ENCODE peak calls at places on chromosomes 7 and 10, in eight cellular contexts. R is activated CD8-positive, alpha-beta memory T cell treated with anti-CD3 and anti-CD28 coated beads, Interleukin-2, amount 10 ng/mL, durations not matched to agents 7 days and 5 days; E is stromal cell of bone marrow; Z is kidney; O is stimulated activated CD4-positive, alpha-beta T cell treated with anti-CD3 and anti-CD28 coated beads, Interleukin-1b, Interleukin-23, amount 100 ng/mL, for 1 hour; B is NCI-H1436; K is globus pallidus; A is LNCaP clone FGC. Q is an unnamed sample.

GRCh38 chr10:810351-810846 is 120.9 kb upstream of the DIP2C start:
- DNase-seq in R (no peak), E (no peak), Z (no peak), O (no peak), B (no peak), K (peak; percentile 42), A (no peak), Q (no peak)

GRCh38 chr10:14386202-14386593 is 55.5 kb upstream of the FRMD4A start:
- DNase-seq in R (no peak), E (peak; percentile 83), Z (no peak), O (no peak), B (no peak), K (no peak), A (no peak), Q (no peak)

GRCh38 chr10:94276140-94276539 is 86.6 kb downstream of the NOC3L start:
- DNase-seq in R (no peak), E (no peak), Z (no peak), O (no peak), B (no peak), K (no peak), A (no peak), Q (no peak)

GRCh38 chr7:97043281-97043680 is 18.6 kb upstream of the DLX5 start:
- DNase-seq in R (no peak), E (no peak), Z (no peak), O (no peak), B (no peak), K (no peak), A (no peak), Q (no peak)

GRCh38 chr7:73718905-73719805 is at the start of gene STX1A:
- DNase-seq in R (peak; percentile 81), E (peak; percentile 46), Z (peak; percentile 91), O (peak; percentile 47), B (peak; percentile 78), K (peak; percentile 56), A (no peak), Q (no peak)

GRCh38 chr7:26918241-26918640 is 53.9 kb upstream of the SKAP2 start:
- DNase-seq in R (no peak), E (no peak), Z (no peak), O (no peak), B (no peak), K (no peak), A (no peak), Q (no peak)

GRCh38 chr7:47948096-47948790 is at the start of gene PKD1L1:
- DNase-seq in R (no peak), E (no peak), Z (no peak), O (no peak), B (no peak), K (no peak), A (no peak), Q (no peak)

GRCh38 chr7:15508258-15508657 is 53.6 kb downstream of the AGMO start:
- DNase-seq in R (no peak), E (no peak), Z (no peak), O (no peak), B (no peak), K (peak; percentile 79), A (no peak), Q (no peak)

GRCh38 chr10:92699518-92700272 is 9.9 kb downstream of the HHEX start:
- DNase-seq in R (peak; percentile 59), E (no peak), Z (no peak), O (no peak), B (no peak), K (no peak), A (no peak), Q (no peak)

GRCh38 chr7:123692471-123692877 is 36.8 kb downstream of the LMOD2 start:
- DNase-seq in R (no peak), E (no peak), Z (peak; percentile 58), O (no peak), B (no peak), K (no peak), A (no peak), Q (no peak)

GRCh38 chr10:84452006-84452405 is 123.6 kb downstream of the CCSER2 start:
- DNase-seq in R (no peak), E (peak; percentile 8), Z (no peak), O (no peak), B (no peak), K (peak; percentile 91), A (no peak), Q (no peak)

GRCh38 chr7:30252885-30253795 is 31.3 kb upstream of the ZNRF2 start:
- DNase-seq in R (no peak), E (no peak), Z (peak; percentile 81), O (no peak), B (no peak), K (peak; percentile 54), A (peak; percentile 39), Q (no peak)

GRCh38 chr7:48458701-48459509 is 287.6 kb downstream of the ABCA13 start:
- DNase-seq in R (no peak), E (no peak), Z (no peak), O (no peak), B (no peak), K (no peak), A (no peak), Q (no peak)

GRCh38 chr10:103139803-103140202 is 53.3 kb downstream of the NT5C2 start:
- DNase-seq in R (no peak), E (no peak), Z (no peak), O (no peak), B (no peak), K (no peak), A (no peak), Q (no peak)

GRCh38 chr7:22783421-22783820 is 39.2 kb downstream of the TOMM7 start:
- DNase-seq in R (no peak), E (no peak), Z (no peak), O (no peak), B (no peak), K (no peak), A (no peak), Q (no peak)

GRCh38 chr7:156932006-156932405 is 17.5 kb upstream of the NOM1 start:
- DNase-seq in R (no peak), E (no peak), Z (no peak), O (no peak), B (no peak), K (no peak), A (peak; percentile 92), Q (no peak)

GRCh38 chr7:916291-916941 is 38.1 kb downstream of the ADAP1 start:
- DNase-seq in R (no peak), E (no peak), Z (peak; percentile 76), O (no peak), B (peak; percentile 15), K (no peak), A (no peak), Q (no peak)

GRCh38 chr10:115022754-115023153 is 70.4 kb upstream of the ATRNL1 start:
- DNase-seq in R (no peak), E (no peak), Z (no peak), O (no peak), B (no peak), K (no peak), A (no peak), Q (no peak)

GRCh38 chr10:131928248-131929095 is 27.7 kb downstream of the PPP2R2D start:
- DNase-seq in R (peak; percentile 69), E (no peak), Z (no peak), O (no peak), B (no peak), K (no peak), A (no peak), Q (no peak)

GRCh38 chr10:27366769-27367168 is 126.2 kb upstream of the ACBD5 start:
- DNase-seq in R (no peak), E (no peak), Z (no peak), O (no peak), B (no peak), K (no peak), A (no peak), Q (no peak)

GRCh38 chr10:99520040-99520803 is 12.5 kb upstream of the NKX2-3 start:
- DNase-seq in R (no peak), E (no peak), Z (no peak), O (no peak), B (no peak), K (no peak), A (no peak), Q (no peak)

GRCh38 chr7:122132341-122132740 is 11.7 kb downstream of the AASS start:
- DNase-seq in R (no peak), E (no peak), Z (no peak), O (no peak), B (no peak), K (no peak), A (no peak), Q (no peak)

GRCh38 chr7:2680792-2681490 is 7.1 kb upstream of the AMZ1 start:
- DNase-seq in R (peak; percentile 64), E (peak; percentile 43), Z (peak; percentile 89), O (peak; percentile 20), B (peak; percentile 39), K (peak; percentile 87), A (peak; percentile 43), Q (no peak)

GRCh38 chr7:128115326-128115820 is 84.1 kb upstream of the LRRC4 start:
- DNase-seq in R (peak; percentile 33), E (no peak), Z (no peak), O (no peak), B (no peak), K (no peak), A (no peak), Q (no peak)